ENCODE peak calls at places on chromosomes 3 and 15, in seven cellular contexts. I is CD8-positive, alpha-beta T cell; H is IMR-90; Z is SJSA1; O is lower lobe of right lung; Y is CD8-positive, alpha-beta memory T cell; T is SK-N-SH. N is an unnamed sample. For H3K4me1 and H3K9me3, the result is how much of the 10 kb centered on the place peaks cover.

GRCh38 chr3:50876947-50877346 is 202.2 kb downstream of the DOCK3 start:
- DNase-seq in I (no peak), Y (no peak), Z (no peak), T (no peak), O (no peak), H (no peak), N (no peak)

GRCh38 chr3:100197876-100198275 is 62.9 kb upstream of the TBC1D23 start:
- DNase-seq in H (no peak), O (no peak), Y (no peak), T (no peak), Z (no peak), I (no peak), N (no peak)

GRCh38 chr15:73899197-73900128 is 26.1 kb downstream of the TBC1D21 start:
- DNase-seq in T (peak), Y (no peak), Z (no peak), O (no peak), H (peak), I (no peak), N (peak)

GRCh38 chr15:70701891-70702568 is 61.3 kb downstream of the UACA start:
- DNase-seq in O (no peak), Z (peak), H (peak), I (no peak), Y (no peak), T (no peak), N (no peak)

GRCh38 chr3:62246985-62247384 is 126.4 kb downstream of the FEZF2 start:
- DNase-seq in Y (no peak), Z (no peak), H (no peak), I (no peak), O (no peak), T (no peak), N (no peak)

GRCh38 chr3:133114198-133114597 is 76.0 kb downstream of the TMEM108 start:
- DNase-seq in Y (no peak), I (no peak), Z (no peak), T (no peak), H (peak), O (no peak), N (no peak)

GRCh38 chr3:61157414-61157813 is 93.8 kb downstream of the FHIT start:
- DNase-seq in I (no peak), H (no peak), T (no peak), Y (no peak), O (no peak), Z (no peak), N (no peak)

GRCh38 chr15:72136170-72137051 is 18.2 kb downstream of the SENP8 start:
- DNase-seq in Z (no peak), Y (no peak), T (no peak), H (no peak), I (no peak), O (no peak), N (no peak)

GRCh38 chr3:39317571-39318169 is 11.8 kb upstream of the CCR8 start:
- DNase-seq in O (no peak), T (no peak), I (no peak), Z (no peak), H (no peak), Y (no peak), N (no peak)

GRCh38 chr3:182440101-182440500 is 353.2 kb upstream of the ATP11B start:
- DNase-seq in O (no peak), Z (no peak), T (no peak), H (no peak), Y (no peak), I (no peak), N (no peak)

GRCh38 chr3:163924600-163924999 is 1153.7 kb downstream of the SI start:
- DNase-seq in O (no peak), H (no peak), I (no peak), T (no peak), Y (no peak), Z (no peak), N (no peak)

GRCh38 chr15:42549052-42549491 is 434 bp downstream of the HAUS2 start:
- DNase-seq in O (no peak), Z (no peak), H (peak), Y (no peak), I (peak), T (peak), N (no peak)

GRCh38 chr15:71366926-71367325 is 251.7 kb downstream of the THSD4 start:
- DNase-seq in Y (no peak), O (no peak), Z (no peak), H (peak), I (no peak), T (no peak), N (no peak)

GRCh38 chr3:183697610-183698317 is at the start of gene YEATS2:
- DNase-seq in T (peak), O (peak), I (peak), H (peak), Y (peak), Z (peak), N (peak)
- H3K4me1 ChIP-seq in T (under half), O (under half), I (under half), H (under half), Y (under half), Z (under half), N (under half)

GRCh38 chr15:24985224-24985623 is 30.4 kb downstream of the SNRPN start:
- DNase-seq in O (no peak), Y (no peak), I (no peak), Z (no peak), T (no peak), H (no peak), N (no peak)
- H3K9me3 ChIP-seq in O (under half), Y (under half), I (under half), Z (under half), T (under half), H (under half), N (under half)

GRCh38 chr15:101244889-101245668 is 6.8 kb downstream of the CHSY1 start:
- DNase-seq in H (no peak), T (no peak), Z (no peak), I (no peak), Y (no peak), O (no peak), N (peak)
- H3K4me1 ChIP-seq in H (under half), T (under half), Z (under half), I (half or more), Y (half or more), O (half or more), N (under half)

DNA sequence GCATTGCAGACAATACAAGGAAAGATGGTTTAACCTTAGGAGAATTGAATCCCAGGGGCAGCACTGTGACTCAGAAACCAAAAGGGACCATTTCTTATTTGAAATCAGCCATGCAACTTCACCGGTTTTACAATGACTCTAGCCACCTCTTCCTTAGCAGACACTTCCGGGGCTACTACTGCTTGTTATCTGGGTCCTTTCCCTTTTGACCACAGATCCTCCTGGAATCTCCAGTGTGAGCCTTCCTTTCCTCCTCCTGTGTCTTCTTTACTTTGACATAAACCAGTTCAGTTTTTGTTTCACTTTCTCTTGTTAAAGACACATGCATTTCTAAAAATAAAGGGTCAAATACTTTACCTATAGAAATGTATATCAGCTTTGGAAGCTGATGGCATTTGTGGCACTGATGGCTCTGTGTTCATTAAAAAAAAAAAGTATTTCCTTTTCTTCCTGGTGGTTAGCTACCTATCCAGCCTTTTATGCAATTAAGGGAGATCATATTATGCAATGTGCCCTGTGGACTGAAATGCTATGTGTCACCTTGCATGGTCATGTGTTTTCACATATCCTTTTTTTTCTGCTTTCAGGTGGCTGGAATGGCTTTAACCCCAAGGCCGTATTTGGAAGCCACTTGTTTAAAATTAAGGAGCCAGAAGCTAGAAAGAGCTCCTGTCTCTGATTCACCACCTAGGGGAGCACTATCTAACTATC is 296.2 kb downstream of the CHL1 start:
- DNase-seq in O (no peak), Z (no peak), H (no peak), T (no peak), I (no peak), Y (no peak), N (no peak)
- H3K9me3 ChIP-seq in O (under half), Z (under half), H (under half), T (under half), I (under half), Y (under half), N (half or more)

GRCh38 chr3:185793381-185793780 is 31.5 kb downstream of the IGF2BP2 start:
- DNase-seq in T (no peak), I (no peak), Y (no peak), Z (no peak), H (no peak), O (no peak), N (no peak)
- H3K4me1 ChIP-seq in T (under half), I (under half), Y (under half), Z (under half), H (under half), O (under half), N (under half)

GRCh38 chr15:97168704-97169475 is 791.6 kb upstream of the ARRDC4 start:
- DNase-seq in O (no peak), I (no peak), H (no peak), Y (no peak), T (no peak), Z (no peak), N (peak)
- H3K9me3 ChIP-seq in O (under half), I (under half), H (under half), Y (under half), T (under half), Z (under half), N (under half)

DNA sequence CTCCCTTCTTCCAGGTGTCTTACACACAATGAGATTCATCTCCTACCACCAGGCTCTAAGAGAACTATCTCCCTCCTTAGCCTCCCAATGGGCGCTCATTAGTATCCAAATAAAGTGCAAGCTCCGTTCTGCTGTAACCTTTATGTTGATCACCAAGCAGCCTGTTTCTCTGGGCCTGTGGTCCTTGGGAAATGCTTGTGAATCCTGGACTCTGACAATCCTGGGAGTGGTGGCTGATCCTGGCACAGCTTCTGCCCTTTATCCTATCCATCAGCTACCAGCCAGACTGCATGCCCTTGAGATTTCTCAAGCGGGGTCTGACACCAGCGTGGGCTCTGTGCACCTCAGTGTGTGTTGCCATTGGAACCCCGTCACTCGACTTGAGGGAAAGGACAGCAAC is 26.1 kb upstream of the USP3 start:
- DNase-seq in Y (no peak), O (no peak), I (no peak), H (no peak), T (no peak), Z (no peak), N (peak)
- H3K4me1 ChIP-seq in Y (half or more), O (half or more), I (half or more), H (under half), T (under half), Z (half or more), N (under half)

DNA sequence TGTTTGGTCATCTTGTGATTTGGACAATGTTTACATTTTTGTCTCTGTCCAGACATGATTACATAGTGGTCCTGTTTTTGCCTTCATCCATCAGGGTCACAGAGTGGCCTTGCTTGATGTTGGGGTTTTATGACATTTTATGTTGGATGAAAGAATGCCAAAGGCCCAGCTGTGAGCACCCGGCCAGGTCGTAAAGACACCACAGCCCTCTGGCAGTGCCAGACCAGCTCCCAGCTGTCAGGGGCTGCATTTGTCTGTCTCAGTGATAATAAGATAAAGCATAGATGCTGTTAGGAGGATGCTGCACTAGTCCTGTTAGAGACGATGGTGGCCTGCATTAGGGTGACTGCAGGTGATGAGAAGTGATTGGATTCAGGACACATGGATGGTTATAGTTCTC is 117.5 kb downstream of the FAM174B start:
- DNase-seq in Y (no peak), O (no peak), H (no peak), I (no peak), T (peak), Z (no peak), N (no peak)
- H3K9me3 ChIP-seq in Y (under half), O (under half), H (under half), I (under half), T (under half), Z (under half), N (under half)

GRCh38 chr3:196274585-196274984 is 12.9 kb downstream of the PCYT1A start:
- DNase-seq in T (no peak), I (peak), O (no peak), H (peak), Y (peak), Z (no peak), N (no peak)

GRCh38 chr3:196272826-196273225 is 14.7 kb downstream of the PCYT1A start:
- DNase-seq in I (no peak), T (no peak), O (no peak), Y (no peak), Z (no peak), H (no peak), N (no peak)

GRCh38 chr3:196268270-196269163 is 19.0 kb downstream of the PCYT1A start:
- DNase-seq in T (no peak), Z (peak), I (no peak), H (peak), Y (no peak), O (no peak), N (peak)

GRCh38 chr3:196273655-196274054 is 13.9 kb downstream of the PCYT1A start:
- DNase-seq in Y (peak), T (no peak), I (no peak), O (no peak), Z (no peak), H (no peak), N (peak)

DNA sequence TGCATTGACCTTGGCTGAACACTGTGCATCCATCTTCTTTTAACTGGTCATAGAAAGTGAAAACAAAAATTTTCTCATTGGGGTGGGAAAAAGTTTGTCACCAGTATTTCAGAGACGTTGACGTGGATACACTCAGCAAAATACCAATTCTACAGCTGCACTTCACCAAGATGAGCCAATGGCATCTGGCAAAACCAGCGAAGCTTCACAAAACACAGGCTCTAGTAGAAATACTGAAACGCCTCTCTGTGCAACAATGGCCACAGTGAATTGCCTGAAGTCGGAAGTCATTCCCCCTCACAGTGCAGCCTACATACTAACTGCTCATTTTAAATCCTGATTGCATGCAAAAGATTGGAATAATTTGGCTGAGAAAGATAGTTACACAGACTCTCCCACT is 17.0 kb downstream of the PCYT1A start:
- DNase-seq in T (no peak), O (no peak), Y (no peak), H (no peak), I (no peak), Z (no peak), N (no peak)
- H3K4me1 ChIP-seq in T (under half), O (under half), Y (under half), H (under half), I (under half), Z (under half), N (under half)

GRCh38 chr3:23479026-23479425 is 275.9 kb downstream of the UBE2E2 start:
- DNase-seq in H (no peak), Z (no peak), I (no peak), T (no peak), Y (no peak), O (no peak), N (no peak)

GRCh38 chr3:23481660-23482278 is 278.6 kb downstream of the UBE2E2 start:
- DNase-seq in O (no peak), Y (no peak), H (no peak), I (no peak), T (peak), Z (no peak), N (no peak)

GRCh38 chr3:23480981-23481380 is 277.9 kb downstream of the UBE2E2 start:
- DNase-seq in O (no peak), Y (no peak), H (no peak), T (no peak), I (no peak), Z (no peak), N (no peak)

GRCh38 chr3:23480324-23480704 is 277.2 kb downstream of the UBE2E2 start:
- DNase-seq in H (no peak), Z (no peak), T (no peak), O (no peak), Y (no peak), I (no peak), N (no peak)

DNA sequence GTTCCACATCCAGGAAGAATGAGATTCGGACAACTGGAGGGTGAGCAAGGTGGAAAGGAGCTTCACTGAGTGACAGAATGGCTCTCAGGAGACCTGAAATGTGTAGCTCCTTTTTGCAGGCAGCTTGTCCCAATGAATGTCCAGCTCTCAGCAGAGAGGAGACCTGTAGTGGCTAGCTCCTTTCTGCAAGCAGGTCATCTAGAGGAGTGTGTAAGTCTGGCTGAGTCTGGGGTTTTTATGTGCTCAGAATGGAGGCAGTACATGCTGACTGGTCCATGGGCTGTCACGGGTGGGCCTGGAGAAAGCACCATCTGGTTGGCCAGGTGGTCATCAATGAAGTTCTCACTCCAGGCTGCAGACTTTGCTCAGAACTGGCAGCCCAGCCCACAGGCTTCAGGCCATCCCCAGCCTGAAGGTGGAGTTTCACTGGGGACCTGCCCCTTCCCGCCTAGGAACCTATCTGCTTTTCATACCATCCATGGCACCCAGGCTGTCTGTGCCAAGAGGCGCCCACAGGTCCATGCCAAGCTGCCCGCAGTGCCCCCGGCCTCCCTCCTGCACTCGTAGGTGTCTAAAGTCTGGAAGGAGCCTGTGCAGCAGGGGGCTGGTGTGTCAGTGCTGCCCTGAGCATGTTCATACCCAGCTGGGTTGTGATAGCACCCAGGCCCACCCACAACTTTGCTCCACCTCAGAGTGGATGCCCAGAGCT is 276.6 kb downstream of the UBE2E2 start:
- DNase-seq in T (no peak), O (no peak), Z (no peak), Y (no peak), H (no peak), I (no peak), N (no peak)
- H3K9me3 ChIP-seq in T (under half), O (under half), Z (under half), Y (under half), H (under half), I (under half), N (under half)

N was measured in endodermal cell.